ENCODE peak calls at places on chromosome 21, in six cellular contexts. Z, M, W, E, T and X are unnamed samples.
A peak's percentile ranks its signal among the peaks of the same experiment; 100 is the strongest.

GRCh38 chr21:21238882-21239400 is 240.7 kb downstream of the NCAM2 start:
- DNase-seq in Z (no peak), M (no peak), W (no peak), E (no peak), T (no peak), X (no peak)

GRCh38 chr21:33383056-33383888 is 19.9 kb upstream of the IFNGR2 start:
- DNase-seq in Z (peak; percentile 91), M (peak; percentile 68), W (peak; percentile 82), E (no peak), T (peak; percentile 90), X (peak; percentile 87)

GRCh38 chr21:16082038-16082816 is 352.4 kb downstream of the USP25 start:
- DNase-seq in Z (no peak), M (no peak), W (no peak), E (no peak), T (peak; percentile 21), X (no peak)

GRCh38 chr21:35210093-35210492 is 161.0 kb upstream of the RUNX1 start:
- DNase-seq in Z (no peak), M (no peak), W (no peak), E (no peak), T (no peak), X (no peak)

GRCh38 chr21:36030581-36031189 is 29.6 kb downstream of the SETD4 start:
- DNase-seq in Z (no peak), M (no peak), W (peak; percentile 43), E (no peak), T (no peak), X (peak; percentile 7)

GRCh38 chr21:34670962-34671348 is 2.2 kb downstream of the CLIC6 start:
- DNase-seq in Z (no peak), M (no peak), W (no peak), E (no peak), T (no peak), X (no peak)

GRCh38 chr21:36847189-36847588 is 119.3 kb downstream of the HLCS start:
- DNase-seq in Z (peak; percentile 76), M (no peak), W (no peak), E (no peak), T (peak; percentile 55), X (peak; percentile 48)

GRCh38 chr21:35234725-35235124 is 185.6 kb upstream of the RUNX1 start:
- DNase-seq in Z (no peak), M (no peak), W (no peak), E (no peak), T (no peak), X (no peak)

GRCh38 chr21:43733529-43734071 is 14.7 kb downstream of the PDXK start:
- DNase-seq in Z (no peak), M (no peak), W (no peak), E (no peak), T (no peak), X (no peak)

GRCh38 chr21:19197950-19198349 is 794.4 kb upstream of the TMPRSS15 start:
- DNase-seq in Z (no peak), M (no peak), W (no peak), E (no peak), T (no peak), X (no peak)

GRCh38 chr21:44547656-44548331 is 3.5 kb downstream of the KRTAP10-2 start:
- DNase-seq in Z (no peak), M (peak; percentile 21), W (peak; percentile 41), E (no peak), T (no peak), X (no peak)

GRCh38 chr21:35585155-35585554 is 475.2 kb downstream of the SETD4 start:
- DNase-seq in Z (no peak), M (no peak), W (no peak), E (no peak), T (no peak), X (no peak)

GRCh38 chr21:45308211-45309068 is 20.7 kb upstream of the POFUT2 start:
- DNase-seq in Z (peak; percentile 91), M (no peak), W (no peak), E (peak; percentile 32), T (peak; percentile 78), X (no peak)

GRCh38 chr21:33286600-33287456 is 20.7 kb downstream of the IL10RB start:
- DNase-seq in Z (peak; percentile 48), M (peak; percentile 73), W (peak; percentile 78), E (no peak), T (no peak), X (peak; percentile 80)

GRCh38 chr21:34640858-34641257 is 25.9 kb upstream of the RCAN1 start:
- DNase-seq in Z (peak; percentile 91), M (no peak), W (no peak), E (no peak), T (no peak), X (peak; percentile 20)

GRCh38 chr21:16455978-16456377 is 726.2 kb downstream of the USP25 start:
- DNase-seq in Z (no peak), M (no peak), W (no peak), E (no peak), T (no peak), X (no peak)

GRCh38 chr21:43716376-43717165 is 2.4 kb upstream of the PDXK start:
- DNase-seq in Z (no peak), M (no peak), W (no peak), E (no peak), T (no peak), X (no peak)

GRCh38 chr21:45363921-45364463 is 41.0 kb upstream of the COL18A1 start:
- DNase-seq in Z (peak; percentile 98), M (peak; percentile 74), W (peak; percentile 95), E (peak; percentile 83), T (peak; percentile 84), X (peak; percentile 99)

GRCh38 chr21:36757246-36757645 is 58.3 kb downstream of the SIM2 start:
- DNase-seq in Z (no peak), M (no peak), W (no peak), E (no peak), T (peak; percentile 23), X (no peak)

GRCh38 chr21:32329331-32329730 is 30.7 kb downstream of the MRAP start:
- DNase-seq in Z (no peak), M (no peak), W (peak; percentile 92), E (no peak), T (no peak), X (no peak)

GRCh38 chr21:31630062-31630711 is 29.3 kb upstream of the SOD1 start:
- DNase-seq in Z (peak; percentile 97), M (peak; percentile 84), W (peak; percentile 96), E (no peak), T (peak; percentile 33), X (peak; percentile 86)

GRCh38 chr21:44375281-44375651 is 21.8 kb downstream of the TRPM2 start:
- DNase-seq in Z (no peak), M (peak; percentile 42), W (peak; percentile 72), E (no peak), T (no peak), X (no peak)

GRCh38 chr21:45010096-45010495 is 64.3 kb upstream of the ADARB1 start:
- DNase-seq in Z (no peak), M (no peak), W (no peak), E (no peak), T (no peak), X (no peak)

GRCh38 chr21:32819702-32820101 is 48.1 kb upstream of the PAXBP1 start:
- DNase-seq in Z (peak; percentile 63), M (no peak), W (no peak), E (no peak), T (peak; percentile 25), X (peak; percentile 90)

GRCh38 chr21:28442085-28442484 is 550.6 kb downstream of the LTN1 start:
- DNase-seq in Z (no peak), M (no peak), W (no peak), E (no peak), T (no peak), X (no peak)
- H3K4me3 ChIP-seq in Z (no peak overlapping the region), M (no peak overlapping the region), W (no peak overlapping the region), E (no peak overlapping the region), T (no peak overlapping the region), X (no peak overlapping the region)

DNA sequence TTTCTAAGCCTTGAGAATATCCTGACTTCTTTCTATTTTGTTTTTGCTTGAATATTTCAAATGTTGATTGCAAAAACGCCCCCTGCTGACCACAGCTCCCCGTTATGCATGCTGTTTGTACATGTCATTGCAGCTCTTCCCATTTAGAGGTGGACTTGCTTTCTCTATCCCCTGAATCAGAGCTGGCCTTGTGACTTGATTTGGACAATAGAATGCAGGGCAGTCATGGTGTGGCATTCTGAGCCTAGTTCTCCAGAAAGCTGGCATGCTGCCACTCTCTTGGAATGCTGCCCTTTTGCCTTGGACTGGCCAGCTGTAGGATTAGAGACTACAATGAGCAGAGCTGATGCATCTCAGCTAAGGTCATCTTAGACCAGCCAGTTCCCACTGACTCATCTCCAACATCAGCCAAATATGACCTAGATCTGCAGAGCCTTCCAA is 1561.5 kb downstream of the MRPL39 start:
- DNase-seq in Z (peak; percentile 99), M (peak; percentile 66), W (peak; percentile 98), E (peak; percentile 65), T (peak; percentile 9), X (peak; percentile 11)
- TF ChIP-seq CTCF in Z (peak; percentile 72), M (peak; percentile 7), W (peak; percentile 39), E (peak; percentile 38), T (peak; percentile 25), X (no peak)

GRCh38 chr21:15061284-15061683 is 3.5 kb downstream of the NRIP1 start:
- DNase-seq in Z (no peak), M (no peak), W (no peak), E (no peak), T (no peak), X (no peak)
- H3K4me3 ChIP-seq in Z (peak overlapping the region; percentile 7), M (no peak overlapping the region), W (no peak overlapping the region), E (peak overlapping the region; percentile 96), T (no peak overlapping the region), X (peak overlapping the region; percentile 86)

GRCh38 chr21:42679319-42679981 is 26.0 kb downstream of the PDE9A start:
- DNase-seq in Z (no peak), M (no peak), W (no peak), E (no peak), T (no peak), X (no peak)
- TF ChIP-seq CTCF in Z (no peak), M (no peak), W (no peak), E (no peak), T (no peak), X (no peak)

GRCh38 chr21:38170705-38171682 is 85.8 kb upstream of the KCNJ15 start:
- DNase-seq in Z (no peak), M (peak; percentile 45), W (no peak), E (no peak), T (no peak), X (no peak)
- H3K4me3 ChIP-seq in Z (no peak overlapping the region), M (no peak overlapping the region), W (no peak overlapping the region), E (no peak overlapping the region), T (no peak overlapping the region), X (no peak overlapping the region)

GRCh38 chr21:29762570-29763082 is 177.2 kb downstream of the GRIK1 start:
- DNase-seq in Z (no peak), M (no peak), W (no peak), E (no peak), T (no peak), X (no peak)
- TF ChIP-seq CTCF in Z (no peak), M (no peak), W (no peak), E (no peak), T (no peak), X (no peak)

GRCh38 chr21:41428847-41429246 is 2.8 kb downstream of the MX1 start:
- DNase-seq in Z (no peak), M (no peak), W (no peak), E (no peak), T (no peak), X (no peak)
- H3K4me3 ChIP-seq in Z (no peak overlapping the region), M (no peak overlapping the region), W (no peak overlapping the region), E (no peak overlapping the region), T (no peak overlapping the region), X (no peak overlapping the region)